ENCODE peak calls at places on chromosome 2, in nine cellular contexts. O is activated effector memory CD4-positive, alpha-beta T cell treated with anti-CD3 and anti-CD28 coated beads, Interleukin-2, amount 50 U/mL, for 16 hours; K is cerebellum; X is HTR-8/SVneo; L is T-helper 2 cell; D is effector CD4-positive, alpha-beta T cell; I is IMR-90; G is NAMALWA; C is activated CD4-positive, alpha-beta T cell treated with anti-CD3 and anti-CD28 coated beads, Interleukin-2, amount 50 U/mL, for 1 hour. H is an unnamed sample.

GRCh38 chr2:238304116-238304515 is 15.7 kb upstream of the PER2 start:
- DNase-seq in O (peak), K (no peak), X (no peak), L (no peak), D (no peak), I (no peak), G (no peak), C (no peak), H (no peak)

GRCh38 chr2:216372761-216373291 is 543 bp upstream of the MARCHF4 start:
- DNase-seq in O (no peak), K (no peak), X (peak), L (no peak), D (no peak), I (peak), G (no peak), C (no peak), H (peak)

GRCh38 chr2:52269696-52270485 is 1238.0 kb upstream of the NRXN1 start:
- DNase-seq in O (no peak), K (no peak), X (no peak), L (no peak), D (no peak), I (peak), G (no peak), C (no peak), H (peak)

GRCh38 chr2:36777272-36777671 is 80.8 kb downstream of the VIT start:
- DNase-seq in O (no peak), K (no peak), X (no peak), L (no peak), D (no peak), I (no peak), G (no peak), C (no peak), H (no peak)

GRCh38 chr2:240457223-240458043 is 22.0 kb downstream of the GPC1 start:
- DNase-seq in O (no peak), K (no peak), X (peak), L (no peak), D (no peak), I (no peak), G (no peak), C (no peak), H (no peak)

GRCh38 chr2:233387225-233387624 is 32.9 kb downstream of the DGKD start:
- DNase-seq in O (no peak), K (no peak), X (no peak), L (no peak), D (no peak), I (no peak), G (no peak), C (no peak), H (no peak)

GRCh38 chr2:177970670-177971454 is 101.7 kb downstream of the PDE11A start:
- DNase-seq in O (no peak), K (no peak), X (no peak), L (no peak), D (no peak), I (no peak), G (no peak), C (no peak), H (no peak)

GRCh38 chr2:233413046-233413445 is 58.8 kb downstream of the DGKD start:
- DNase-seq in O (no peak), K (no peak), X (no peak), L (no peak), D (no peak), I (peak), G (no peak), C (no peak), H (peak)

GRCh38 chr2:172416447-172417058 is 10.8 kb upstream of the ITGA6 start:
- DNase-seq in O (no peak), K (no peak), X (no peak), L (no peak), D (no peak), I (no peak), G (no peak), C (no peak), H (no peak)

GRCh38 chr2:162925595-162925994 is 87.0 kb upstream of the KCNH7 start:
- DNase-seq in O (no peak), K (no peak), X (no peak), L (no peak), D (no peak), I (no peak), G (no peak), C (no peak), H (no peak)

GRCh38 chr2:43110442-43110871 is 115.9 kb downstream of the ZFP36L2 start:
- DNase-seq in O (no peak), K (no peak), X (peak), L (no peak), D (no peak), I (peak), G (no peak), C (no peak), H (peak)

GRCh38 chr2:215848679-215849078 is 164.7 kb downstream of the MREG start:
- DNase-seq in O (no peak), K (no peak), X (no peak), L (no peak), D (no peak), I (no peak), G (no peak), C (no peak), H (no peak)

GRCh38 chr2:120616261-120616660 is 119.4 kb upstream of the GLI2 start:
- DNase-seq in O (no peak), K (no peak), X (no peak), L (no peak), D (no peak), I (no peak), G (no peak), C (no peak), H (no peak)

GRCh38 chr2:239329972-239330572 is 70.7 kb downstream of the HDAC4 start:
- DNase-seq in O (no peak), K (no peak), X (no peak), L (no peak), D (no peak), I (no peak), G (no peak), C (no peak), H (no peak)

GRCh38 chr2:210663574-210663973 is 107.2 kb downstream of the CPS1 start:
- DNase-seq in O (no peak), K (no peak), X (no peak), L (no peak), D (no peak), I (peak), G (peak), C (no peak), H (peak)

GRCh38 chr2:33121416-33121815 is 174.7 kb downstream of the LTBP1 start:
- DNase-seq in O (no peak), K (no peak), X (no peak), L (no peak), D (no peak), I (no peak), G (no peak), C (no peak), H (no peak)